ENCODE peak calls at places on chromosomes 4 and X, in six cellular contexts. D is COR-L47, L is memory B cell, X is aorta, F is activated T-cell treated with anti-CD3 and anti-CD28 coated beads for 24 hours, E is trophoblast cell. R is an unnamed sample.

GRCh38 chr4:65791111-65791806 is 121.0 kb upstream of the EPHA5 start:
- DNase-seq in E (no peak), F (no peak), X (no peak), L (no peak), D (no peak), R (no peak)

GRCh38 chrX:50704987-50705386 is 109.0 kb downstream of the SHROOM4 start:
- DNase-seq in L (no peak), D (no peak), E (no peak), X (no peak), F (no peak), R (no peak)

GRCh38 chr4:2363056-2363719 is 55.3 kb downstream of the ZFYVE28 start:
- DNase-seq in F (no peak), E (peak), L (no peak), D (no peak), X (peak), R (peak)

GRCh38 chr4:47465008-47465407 is 1.5 kb upstream of the COMMD8 start:
- DNase-seq in F (no peak), D (no peak), E (no peak), X (no peak), L (no peak), R (peak)

GRCh38 chr4:80199004-80199579 is 1.8 kb downstream of the PRDM8 start:
- DNase-seq in E (no peak), D (no peak), L (no peak), X (no peak), F (no peak), R (no peak)

GRCh38 chr4:7908668-7909067 is 31.0 kb downstream of the AFAP1 start:
- DNase-seq in F (no peak), L (no peak), E (no peak), D (no peak), X (no peak), R (no peak)

GRCh38 chrX:119410027-119410819 is 11.1 kb downstream of the SLC25A43 start:
- DNase-seq in L (no peak), D (no peak), E (peak), F (no peak), X (no peak), R (no peak)

GRCh38 chr4:38601916-38602291 is 62.1 kb upstream of the KLF3 start:
- DNase-seq in E (peak), D (no peak), X (no peak), L (no peak), F (no peak), R (no peak)

GRCh38 chr4:43337707-43338106 is 445.2 kb downstream of the GRXCR1 start:
- DNase-seq in X (no peak), F (no peak), D (no peak), L (no peak), E (no peak), R (no peak)

GRCh38 chr4:1748465-1748995 is 27.2 kb downstream of the TACC3 start:
- DNase-seq in F (peak), X (peak), L (peak), E (peak), D (peak), R (peak)